ENCODE peak calls at places on chromosomes 11 and 22, in eight cellular contexts. N is choroid plexus epithelial cell; V is effector memory CD4-positive, alpha-beta T cell; C is amygdala; I is ELR; T is kidney tubule cell; B is activated T-helper 1 cell treated with anti-CD3 and anti-CD28 coated beads, Interleukin-12 subunit alpha, Interleukin-12 subunit beta, Interleukin-2, Interleukin-4 antibody, amounts not matched to agents 30 ng/mL and 10 ng/mL and 1 ng/mL, durations not matched to agents 14 hours and 24 hours and 36 hours; G is NCI-H1092. X is an unnamed sample.

GRCh38 chr11:11510939-11511338 is 110.9 kb downstream of the GALNT18 start:
- DNase-seq in V (no peak), B (no peak), G (peak), C (peak), T (peak), I (no peak), N (no peak), X (no peak)

GRCh38 chr11:2520736-2521035 is 75.9 kb downstream of the KCNQ1 start:
- DNase-seq in N (no peak), V (no peak), I (no peak), C (no peak), G (no peak), B (no peak), T (no peak), X (no peak)

GRCh38 chr11:68010058-68011041 is at the start of gene ALDH3B1:
- DNase-seq in I (peak), V (no peak), B (no peak), N (peak), T (peak), G (no peak), C (peak), X (peak)

GRCh38 chr11:123041185-123041584 is 20.8 kb downstream of the HSPA8 start:
- DNase-seq in N (no peak), B (no peak), V (no peak), I (no peak), G (no peak), T (no peak), C (no peak), X (no peak)

GRCh38 chr22:26552466-26552865 is 37.5 kb downstream of the TPST2 start:
- DNase-seq in T (no peak), N (peak), B (no peak), G (no peak), C (no peak), V (no peak), I (peak), X (no peak)

GRCh38 chr11:57471496-57471895 is 11.2 kb downstream of the RTN4RL2 start:
- DNase-seq in G (peak), T (no peak), I (no peak), V (no peak), N (no peak), C (no peak), B (no peak), X (no peak)

GRCh38 chr11:1529774-1530173 is 42.3 kb downstream of the DUSP8 start:
- DNase-seq in C (no peak), V (no peak), B (no peak), T (no peak), N (no peak), I (no peak), G (no peak), X (no peak)

GRCh38 chr11:116840746-116841296 is 3.4 kb upstream of the APOA1 start:
- DNase-seq in T (no peak), B (no peak), C (no peak), I (no peak), N (no peak), G (no peak), V (no peak), X (no peak)

GRCh38 chr11:36478700-36479329 is 31.3 kb downstream of the TRAF6 start:
- DNase-seq in I (peak), N (peak), C (peak), G (no peak), V (no peak), B (peak), T (peak), X (peak)

GRCh38 chr11:30801357-30801756 is 215.2 kb upstream of the MPPED2 start:
- DNase-seq in B (no peak), I (no peak), T (no peak), C (no peak), V (no peak), N (no peak), G (no peak), X (no peak)

GRCh38 chr11:127528297-127528696 is 527.7 kb upstream of the KIRREL3 start:
- DNase-seq in T (no peak), G (no peak), V (no peak), N (no peak), C (no peak), B (no peak), I (no peak), X (no peak)

GRCh38 chr11:134412508-134413333 is 679 bp upstream of the B3GAT1 start:
- DNase-seq in V (no peak), G (peak), C (peak), I (no peak), B (peak), T (no peak), N (no peak), X (peak)

GRCh38 chr11:115653076-115653475 is 148.9 kb upstream of the CADM1 start:
- DNase-seq in V (no peak), T (peak), N (no peak), I (peak), B (no peak), G (no peak), C (no peak), X (no peak)